ENCODE peak calls at places on chromosomes 16 and 17, in four cellular contexts. One of them, this sample, is unnamed.

GRCh38 chr17:48545539-48545938 is 630 bp upstream of the HOXB2 start:
- DNase-seq in mesenchymal stem cell: peak
- DNase-seq in mesendoderm: no peak
- DNase-seq in IMR-90: peak
- DNase-seq in this sample: no peak

GRCh38 chr16:88831838-88832237 is 20.1 kb upstream of the APRT start:
- DNase-seq in mesenchymal stem cell: no peak
- DNase-seq in mesendoderm: no peak
- DNase-seq in IMR-90: no peak
- DNase-seq in this sample: no peak

GRCh38 chr16:11668590-11669379 is 530 bp downstream of the SNN start:
- DNase-seq in IMR-90: no peak
- DNase-seq in mesendoderm: no peak
- DNase-seq in mesenchymal stem cell: no peak
- DNase-seq in this sample: peak

GRCh38 chr17:62792122-62792800 is 15.9 kb downstream of the MARCHF10 start:
- DNase-seq in mesenchymal stem cell: peak
- DNase-seq in IMR-90: peak
- DNase-seq in mesendoderm: no peak
- DNase-seq in this sample: no peak

GRCh38 chr17:10875984-10876555 is 38.2 kb upstream of the PIRT start:
- DNase-seq in mesendoderm: peak
- DNase-seq in mesenchymal stem cell: peak
- DNase-seq in IMR-90: peak
- DNase-seq in this sample: peak

GRCh38 chr17:40355123-40355803 is 9.3 kb downstream of the GJD3 start:
- DNase-seq in IMR-90: peak
- DNase-seq in mesenchymal stem cell: peak
- DNase-seq in mesendoderm: peak
- DNase-seq in this sample: peak

GRCh38 chr17:40553694-40554534 is 11.4 kb downstream of the CCR7 start:
- DNase-seq in IMR-90: peak
- DNase-seq in mesenchymal stem cell: peak
- DNase-seq in mesendoderm: no peak
- DNase-seq in this sample: no peak

GRCh38 chr17:54948380-54948779 is 20.1 kb downstream of the COX11 start:
- DNase-seq in mesenchymal stem cell: peak
- DNase-seq in mesendoderm: no peak
- DNase-seq in IMR-90: peak
- DNase-seq in this sample: no peak

GRCh38 chr16:2979669-2980226 is 498 bp downstream of the PKMYT1 start:
- DNase-seq in mesenchymal stem cell: no peak
- DNase-seq in mesendoderm: no peak
- DNase-seq in IMR-90: peak
- DNase-seq in this sample: no peak

GRCh38 chr16:53912155-53912554 is 208.2 kb downstream of the FTO start:
- DNase-seq in mesenchymal stem cell: peak
- DNase-seq in IMR-90: no peak
- DNase-seq in mesendoderm: no peak
- DNase-seq in this sample: no peak

GRCh38 chr17:81509048-81509686 is 3.4 kb downstream of the ACTG1 start:
- DNase-seq in mesendoderm: peak
- DNase-seq in IMR-90: no peak
- DNase-seq in mesenchymal stem cell: no peak
- DNase-seq in this sample: no peak

GRCh38 chr17:63999680-64000531 is 1.8 kb downstream of the PRR29 start:
- DNase-seq in mesendoderm: no peak
- DNase-seq in mesenchymal stem cell: no peak
- DNase-seq in IMR-90: no peak
- DNase-seq in this sample: no peak

GRCh38 chr17:17358060-17358751 is 55.0 kb downstream of the NT5M start:
- DNase-seq in mesenchymal stem cell: no peak
- DNase-seq in mesendoderm: no peak
- DNase-seq in IMR-90: no peak
- DNase-seq in this sample: no peak

GRCh38 chr17:67245073-67245693 is at the start of gene HELZ:
- DNase-seq in mesenchymal stem cell: peak
- DNase-seq in IMR-90: peak
- DNase-seq in mesendoderm: peak
- DNase-seq in this sample: peak

GRCh38 chr17:67245694-67246397 is 850 bp upstream of the HELZ start:
- DNase-seq in mesendoderm: peak
- DNase-seq in mesenchymal stem cell: no peak
- DNase-seq in IMR-90: no peak
- DNase-seq in this sample: peak

GRCh38 chr17:67247416-67247900 is 2.5 kb upstream of the HELZ start:
- DNase-seq in mesendoderm: no peak
- DNase-seq in mesenchymal stem cell: no peak
- DNase-seq in IMR-90: no peak
- DNase-seq in this sample: no peak

GRCh38 chr17:67246648-67247415 is 1.8 kb upstream of the HELZ start:
- DNase-seq in mesendoderm: peak
- DNase-seq in IMR-90: peak
- DNase-seq in mesenchymal stem cell: peak
- DNase-seq in this sample: no peak

DNA sequence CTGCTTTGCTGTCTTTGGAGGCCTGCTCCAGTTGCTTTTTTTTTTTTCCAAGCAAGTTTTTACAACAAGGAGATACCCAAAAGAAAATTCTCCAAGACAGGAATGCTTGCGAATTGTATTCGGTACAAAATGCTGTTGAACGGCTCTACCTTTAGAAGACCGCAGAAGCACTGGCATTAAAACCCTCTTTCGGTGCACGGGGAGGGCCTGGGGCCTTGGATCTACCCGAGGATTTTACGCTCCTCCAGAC is 1.3 kb upstream of the HELZ start:
- DNase-seq in mesenchymal stem cell: peak
- DNase-seq in mesendoderm: no peak
- DNase-seq in IMR-90: peak
- DNase-seq in this sample: peak
- H2BK15ac ChIP-seq in mesenchymal stem cell: no peak
- H2BK15ac ChIP-seq in mesendoderm: peak
- H2BK15ac ChIP-seq in IMR-90: no peak
- H2BK15ac ChIP-seq in this sample: no peak

GRCh38 chr16:10579575-10579964 is 828 bp downstream of the EMP2 start:
- DNase-seq in IMR-90: no peak
- DNase-seq in mesenchymal stem cell: peak
- DNase-seq in mesendoderm: no peak
- DNase-seq in this sample: peak

GRCh38 chr16:10575506-10576130 is 4.8 kb downstream of the EMP2 start:
- DNase-seq in mesendoderm: no peak
- DNase-seq in IMR-90: no peak
- DNase-seq in mesenchymal stem cell: peak
- DNase-seq in this sample: no peak

GRCh38 chr16:10577305-10578202 is 2.8 kb downstream of the EMP2 start:
- DNase-seq in mesendoderm: peak
- DNase-seq in mesenchymal stem cell: no peak
- DNase-seq in IMR-90: no peak
- DNase-seq in this sample: no peak

GRCh38 chr16:10578474-10579316 is 1.7 kb downstream of the EMP2 start:
- DNase-seq in mesendoderm: no peak
- DNase-seq in mesenchymal stem cell: no peak
- DNase-seq in IMR-90: no peak
- DNase-seq in this sample: no peak

DNA sequence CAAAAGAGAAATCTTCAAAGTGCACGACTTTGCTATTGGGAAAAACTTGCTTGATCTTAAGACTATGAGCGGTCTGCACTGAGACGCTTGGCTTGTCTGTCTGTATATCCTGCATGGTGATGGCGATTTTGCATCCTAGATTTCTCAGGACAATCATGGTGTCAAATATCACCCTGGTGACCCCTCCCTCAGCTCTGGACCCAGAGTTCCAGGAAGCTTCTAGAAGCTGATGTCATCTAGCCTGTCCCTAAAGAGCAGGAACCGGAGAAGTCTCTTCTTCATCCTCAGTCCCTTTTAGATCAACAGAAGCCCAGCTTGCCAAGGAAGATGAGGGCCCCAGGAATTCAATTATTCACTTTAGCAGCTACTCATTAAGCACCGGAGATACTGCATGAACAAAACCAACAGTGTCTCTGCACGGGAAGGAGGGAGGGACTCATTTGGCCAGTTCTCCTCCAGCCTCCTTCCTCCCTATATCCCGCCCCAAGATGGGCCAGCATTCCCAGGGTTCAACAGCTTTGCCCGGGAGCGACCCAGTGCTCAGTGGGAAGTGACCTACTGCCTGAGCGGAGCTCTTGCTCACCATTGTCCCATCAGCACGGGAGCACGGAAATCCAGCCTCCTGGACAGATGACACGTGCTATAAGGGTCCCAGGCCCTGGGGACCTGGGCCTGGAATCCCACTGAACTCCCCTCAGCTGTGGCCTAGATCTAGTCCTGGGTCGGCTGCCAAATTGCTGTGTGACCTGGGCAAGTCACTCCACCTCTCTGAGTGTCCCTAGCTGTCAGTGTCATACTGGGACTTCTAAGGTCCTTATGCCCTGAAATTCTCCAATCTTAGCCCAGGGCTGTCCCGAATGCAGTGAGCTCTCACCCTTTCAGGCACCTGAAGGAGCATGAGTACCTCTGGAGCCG is 3.8 kb downstream of the EMP2 start:
- DNase-seq in mesenchymal stem cell: peak
- DNase-seq in mesendoderm: peak
- DNase-seq in IMR-90: peak
- DNase-seq in this sample: no peak
- H2BK15ac ChIP-seq in mesenchymal stem cell: no peak
- H2BK15ac ChIP-seq in mesendoderm: no peak
- H2BK15ac ChIP-seq in IMR-90: no peak
- H2BK15ac ChIP-seq in this sample: no peak

DNA sequence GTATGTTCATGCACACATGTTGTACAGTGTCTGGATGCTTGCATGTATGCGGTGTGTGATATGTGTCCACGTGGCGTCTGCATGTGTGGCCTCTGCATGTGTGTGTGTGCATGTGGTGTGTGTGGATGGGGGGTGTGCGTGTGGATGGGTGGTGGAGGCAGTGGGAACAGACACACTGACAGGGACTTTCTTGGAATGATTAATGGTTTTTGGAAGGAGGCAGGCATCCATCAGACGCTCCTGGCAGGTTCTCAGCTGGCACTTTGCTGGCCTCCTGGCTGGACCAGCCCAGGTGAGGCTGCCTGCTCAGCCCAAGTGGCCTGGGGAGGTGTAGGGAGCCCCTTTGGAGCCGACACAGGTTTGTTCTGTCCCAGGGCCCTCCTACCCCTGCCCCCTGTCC is 121.2 kb upstream of the CIBAR2 start:
- DNase-seq in mesendoderm: no peak
- DNase-seq in mesenchymal stem cell: no peak
- DNase-seq in IMR-90: no peak
- DNase-seq in this sample: no peak
- H2BK15ac ChIP-seq in mesendoderm: no peak
- H2BK15ac ChIP-seq in mesenchymal stem cell: no peak
- H2BK15ac ChIP-seq in IMR-90: no peak
- H2BK15ac ChIP-seq in this sample: no peak

GRCh38 chr17:19977360-19978205 is at the start of gene AKAP10:
- DNase-seq in mesenchymal stem cell: peak
- DNase-seq in IMR-90: peak
- DNase-seq in mesendoderm: peak
- DNase-seq in this sample: peak

GRCh38 chr17:19978206-19978802 is 676 bp upstream of the AKAP10 start:
- DNase-seq in mesendoderm: peak
- DNase-seq in mesenchymal stem cell: peak
- DNase-seq in IMR-90: no peak
- DNase-seq in this sample: no peak

GRCh38 chr17:19979917-19980770 is 2.5 kb upstream of the AKAP10 start:
- DNase-seq in mesenchymal stem cell: no peak
- DNase-seq in IMR-90: no peak
- DNase-seq in mesendoderm: no peak
- DNase-seq in this sample: no peak

GRCh38 chr17:19975601-19976000 is 2.0 kb downstream of the AKAP10 start:
- DNase-seq in mesenchymal stem cell: no peak
- DNase-seq in IMR-90: no peak
- DNase-seq in mesendoderm: no peak
- DNase-seq in this sample: no peak

GRCh38 chr17:19978803-19979202 is 1.2 kb upstream of the AKAP10 start:
- DNase-seq in mesendoderm: no peak
- DNase-seq in mesenchymal stem cell: no peak
- DNase-seq in IMR-90: no peak
- DNase-seq in this sample: no peak
- H2BK15ac ChIP-seq in mesendoderm: no peak
- H2BK15ac ChIP-seq in mesenchymal stem cell: no peak
- H2BK15ac ChIP-seq in IMR-90: no peak
- H2BK15ac ChIP-seq in this sample: no peak

GRCh38 chr16:73248316-73248715 is 200.4 kb upstream of the ZFHX3 start:
- DNase-seq in mesendoderm: no peak
- DNase-seq in mesenchymal stem cell: no peak
- DNase-seq in IMR-90: no peak
- DNase-seq in this sample: no peak

GRCh38 chr16:73254983-73255382 is 207.1 kb upstream of the ZFHX3 start:
- DNase-seq in IMR-90: no peak
- DNase-seq in mesenchymal stem cell: no peak
- DNase-seq in mesendoderm: no peak
- DNase-seq in this sample: no peak

GRCh38 chr16:73253922-73254480 is 206.1 kb upstream of the ZFHX3 start:
- DNase-seq in IMR-90: no peak
- DNase-seq in mesendoderm: no peak
- DNase-seq in mesenchymal stem cell: no peak
- DNase-seq in this sample: no peak

GRCh38 chr16:73251608-73252007 is 203.7 kb upstream of the ZFHX3 start:
- DNase-seq in mesenchymal stem cell: no peak
- DNase-seq in mesendoderm: no peak
- DNase-seq in IMR-90: no peak
- DNase-seq in this sample: no peak
- H2BK15ac ChIP-seq in mesenchymal stem cell: no peak
- H2BK15ac ChIP-seq in mesendoderm: no peak
- H2BK15ac ChIP-seq in IMR-90: no peak
- H2BK15ac ChIP-seq in this sample: no peak

GRCh38 chr16:7471268-7471667 is 138.6 kb downstream of the RBFOX1 start:
- DNase-seq in IMR-90: no peak
- DNase-seq in mesenchymal stem cell: no peak
- DNase-seq in mesendoderm: no peak
- DNase-seq in this sample: no peak

DNA sequence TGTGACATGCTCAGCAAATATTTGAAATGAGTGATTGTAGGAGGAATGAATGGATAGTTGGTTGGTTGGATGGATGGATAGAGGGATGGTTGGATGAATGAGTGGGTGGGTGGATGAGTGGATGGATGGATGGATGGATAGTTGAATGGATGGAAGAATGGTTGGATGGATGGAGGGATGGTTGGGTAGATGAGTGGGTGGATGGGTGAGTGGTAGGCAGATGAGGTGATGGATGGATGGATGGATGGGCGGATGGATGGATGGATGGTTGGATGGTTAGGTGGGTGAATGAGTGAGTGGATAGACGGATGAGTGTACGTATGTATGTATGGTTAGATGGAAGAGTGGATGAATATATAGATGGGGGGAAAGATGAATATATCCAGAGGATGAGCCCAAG is 137.7 kb downstream of the RBFOX1 start:
- DNase-seq in mesenchymal stem cell: no peak
- DNase-seq in IMR-90: no peak
- DNase-seq in mesendoderm: no peak
- DNase-seq in this sample: no peak
- H2BK15ac ChIP-seq in mesenchymal stem cell: no peak
- H2BK15ac ChIP-seq in IMR-90: no peak
- H2BK15ac ChIP-seq in mesendoderm: no peak
- H2BK15ac ChIP-seq in this sample: no peak

This sample was measured in neuronal stem cell.